ENCODE peak calls at places on chromosomes 13 and 19, in four cellular contexts. T, P, L and R are unnamed samples.

GRCh38 chr19:54123682-54124081 is 8.1 kb downstream of the PRPF31 start:
- DNase-seq in T (no peak), P (no peak), L (peak), R (no peak)

GRCh38 chr13:51794959-51795358 is 9.0 kb downstream of the DHRS12 start:
- DNase-seq in T (no peak), P (no peak), L (no peak), R (no peak)

GRCh38 chr19:18251587-18252369 is 22.5 kb downstream of the IQCN start:
- DNase-seq in T (peak), P (peak), L (peak), R (peak)

GRCh38 chr13:51585696-51586095 is 1.4 kb downstream of the WDFY2 start:
- DNase-seq in T (no peak), P (no peak), L (no peak), R (peak)

GRCh38 chr13:77305276-77305675 is 21.6 kb downstream of the MYCBP2 start:
- DNase-seq in T (no peak), P (no peak), L (no peak), R (no peak)

GRCh38 chr13:114140131-114140908 is 7.9 kb upstream of the RASA3 start:
- DNase-seq in T (no peak), P (peak), L (peak), R (no peak)

GRCh38 chr19:17933414-17934129 is 757 bp downstream of the CCDC124 start:
- DNase-seq in T (no peak), P (no peak), L (no peak), R (no peak)

GRCh38 chr13:73336789-73337188 is 278.0 kb downstream of the KLF5 start:
- DNase-seq in T (no peak), P (no peak), L (no peak), R (no peak)

GRCh38 chr19:41934849-41935374 is 6.7 kb upstream of the ERFL start:
- DNase-seq in T (peak), P (peak), L (peak), R (peak)

GRCh38 chr13:52033039-52033438 is 8.5 kb downstream of the UTP14C start:
- DNase-seq in T (no peak), P (no peak), L (no peak), R (no peak)

GRCh38 chr13:53068841-53069520 is 40.4 kb downstream of the OLFM4 start:
- DNase-seq in T (no peak), P (no peak), L (no peak), R (peak)

GRCh38 chr19:44808463-44809371 is at the start of gene BCAM:
- DNase-seq in T (peak), P (no peak), L (peak), R (peak)

GRCh38 chr19:58044886-58045285 is 11.1 kb downstream of the ZSCAN1 start:
- DNase-seq in T (no peak), P (no peak), L (no peak), R (no peak)

GRCh38 chr19:49700563-49700962 is 9.6 kb downstream of the CPT1C start:
- DNase-seq in T (no peak), P (no peak), L (no peak), R (no peak)

GRCh38 chr19:3834349-3835054 is 34.3 kb downstream of the ZFR2 start:
- DNase-seq in T (no peak), P (no peak), L (no peak), R (no peak)

GRCh38 chr19:16442386-16443276 is 29.1 kb downstream of the EPS15L1 start:
- DNase-seq in T (peak), P (no peak), L (peak), R (no peak)

GRCh38 chr13:45564108-45564507 is 51.4 kb downstream of the ERICH6B start:
- DNase-seq in T (no peak), P (no peak), L (no peak), R (no peak)

GRCh38 chr13:25432686-25433085 is 60.9 kb downstream of the ATP8A2 start:
- DNase-seq in T (no peak), P (no peak), L (no peak), R (no peak)

GRCh38 chr19:3407556-3408516 is 41.5 kb downstream of the NFIC start:
- DNase-seq in T (no peak), P (no peak), L (no peak), R (no peak)

GRCh38 chr13:109684836-109685602 is 101.4 kb downstream of the IRS2 start:
- DNase-seq in T (no peak), P (no peak), L (peak), R (no peak)

GRCh38 chr19:12788682-12789097 is 2.6 kb upstream of the JUNB start:
- DNase-seq in T (peak), P (no peak), L (peak), R (peak)

GRCh38 chr19:43506629-43507028 is 2.1 kb upstream of the PHLDB3 start:
- DNase-seq in T (no peak), P (no peak), L (no peak), R (no peak)

GRCh38 chr13:100753391-100753790 is 78.8 kb upstream of the TMTC4 start:
- DNase-seq in T (no peak), P (no peak), L (no peak), R (no peak)

GRCh38 chr19:18961767-18962423 is 20.9 kb upstream of the HOMER3 start:
- DNase-seq in T (no peak), P (no peak), L (no peak), R (no peak)

GRCh38 chr13:65600702-65601101 is 1629.4 kb downstream of the PCDH9 start:
- DNase-seq in T (no peak), P (no peak), L (no peak), R (peak)

GRCh38 chr13:97962887-97963286 is 9.4 kb downstream of the IPO5 start:
- DNase-seq in T (no peak), P (no peak), L (no peak), R (no peak)

GRCh38 chr13:25489238-25489637 is 117.5 kb downstream of the ATP8A2 start:
- DNase-seq in T (no peak), P (no peak), L (no peak), R (no peak)

GRCh38 chr13:112143753-112144615 is 77.0 kb downstream of the SOX1 start:
- DNase-seq in T (no peak), P (no peak), L (no peak), R (no peak)

GRCh38 chr19:9498183-9498902 is at the start of gene ZNF560:
- DNase-seq in T (no peak), P (no peak), L (no peak), R (no peak)

GRCh38 chr13:48819376-48819775 is 156.3 kb upstream of the FNDC3A start:
- DNase-seq in T (no peak), P (no peak), L (no peak), R (no peak)

GRCh38 chr13:32837973-32838940 is 178.0 kb upstream of the KL start:
- DNase-seq in T (no peak), P (no peak), L (no peak), R (no peak)

GRCh38 chr13:52383362-52383761 is 22.6 kb downstream of the THSD1 start:
- DNase-seq in T (no peak), P (no peak), L (no peak), R (no peak)

GRCh38 chr13:102131246-102131645 is 270.6 kb downstream of the FGF14 start:
- DNase-seq in T (no peak), P (no peak), L (no peak), R (no peak)

GRCh38 chr13:104920091-104920490 is 1615.4 kb downstream of the EFNB2 start:
- DNase-seq in T (no peak), P (no peak), L (no peak), R (no peak)

GRCh38 chr13:99086869-99087129 is 108.9 kb upstream of the DOCK9 start:
- DNase-seq in T (peak), P (peak), L (peak), R (peak)

GRCh38 chr19:46944123-46944718 is 75.4 kb upstream of the NPAS1 start:
- DNase-seq in T (no peak), P (no peak), L (no peak), R (peak)
- H3K27ac ChIP-seq in T (no peak), P (no peak), L (peak), R (peak)

DNA sequence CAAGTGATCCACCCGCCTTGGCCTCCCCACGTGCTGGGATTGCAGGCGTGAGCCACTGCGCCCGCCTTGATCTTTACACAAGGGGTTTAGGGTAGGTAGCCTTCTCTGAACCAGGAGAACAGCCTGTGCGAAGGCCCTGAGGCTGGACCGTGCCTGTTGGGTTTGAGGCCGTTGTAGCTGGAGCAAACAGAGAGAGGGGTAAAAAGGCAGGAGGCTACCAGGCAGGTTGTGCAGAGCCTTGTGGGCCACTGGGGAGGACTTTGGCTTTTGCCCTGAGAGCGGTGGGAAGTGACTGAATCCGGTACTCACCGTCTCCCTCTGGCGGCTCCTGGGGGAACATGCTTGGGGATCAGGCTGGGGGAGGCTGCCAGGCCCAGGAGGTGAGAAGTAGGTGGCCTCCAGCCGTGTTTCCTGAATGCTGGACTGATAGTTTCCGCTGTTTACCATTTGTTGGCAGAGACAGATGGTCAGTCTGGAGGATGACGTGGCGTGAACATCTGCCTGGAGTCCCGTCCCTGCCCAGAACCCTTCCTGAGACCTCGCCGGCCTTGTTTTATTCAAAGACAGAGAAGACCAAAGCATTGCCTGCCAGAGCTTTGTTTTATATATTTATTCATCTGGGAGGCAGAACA is 24.6 kb downstream of the SPC24 start:
- DNase-seq in T (peak), P (peak), L (peak), R (peak)
- H3K27ac ChIP-seq in T (peak), P (no peak), L (no peak), R (no peak)

GRCh38 chr19:5905072-5905778 is 553 bp downstream of the VMAC start:
- DNase-seq in T (no peak), P (no peak), L (no peak), R (no peak)
- H3K27ac ChIP-seq in T (peak), P (peak), L (peak), R (no peak)

DNA sequence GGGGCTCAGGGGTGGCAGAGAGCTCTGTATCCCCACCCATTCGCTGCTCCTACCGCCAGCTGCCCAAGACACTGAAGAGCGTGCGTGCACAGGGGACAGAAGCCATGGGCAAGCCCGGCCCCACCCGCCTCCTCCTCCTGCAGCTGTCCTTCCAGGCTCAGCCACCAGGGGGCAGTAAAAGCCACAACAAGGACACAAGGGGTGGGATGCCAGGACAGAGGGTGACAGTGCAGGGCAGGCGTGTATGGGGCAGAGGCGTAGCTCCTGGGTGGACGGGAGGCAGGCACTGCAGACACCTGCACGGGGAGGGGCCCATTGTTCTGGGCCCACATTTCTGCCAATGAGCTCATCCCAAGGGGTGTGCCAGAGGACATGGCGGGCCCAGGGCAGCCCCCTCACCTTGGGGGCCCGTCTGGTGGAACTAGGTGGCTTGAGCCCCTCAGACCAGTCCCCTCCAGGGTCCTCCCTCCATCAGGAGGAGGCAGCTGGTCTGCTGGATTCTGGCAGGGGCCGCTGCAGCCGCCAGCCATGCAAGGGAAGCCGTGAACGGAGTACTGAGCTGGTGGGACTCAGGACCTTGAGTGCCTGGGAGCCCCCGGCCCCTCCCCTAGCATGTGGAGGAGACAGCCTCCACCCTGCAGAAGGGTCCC is 61.2 kb downstream of the MLLT1 start:
- DNase-seq in T (peak), P (peak), L (peak), R (peak)
- H3K27ac ChIP-seq in T (peak), P (no peak), L (no peak), R (no peak)

GRCh38 chr19:38841787-38842438 is 7.9 kb downstream of the HNRNPL start:
- DNase-seq in T (no peak), P (no peak), L (no peak), R (no peak)

GRCh38 chr19:38842439-38843174 is 7.2 kb downstream of the HNRNPL start:
- DNase-seq in T (no peak), P (no peak), L (peak), R (no peak)

GRCh38 chr19:38839816-38840582 is 8.4 kb upstream of the ECH1 start:
- DNase-seq in T (no peak), P (no peak), L (no peak), R (no peak)

GRCh38 chr19:38840583-38840968 is 9.0 kb upstream of the ECH1 start:
- DNase-seq in T (no peak), P (no peak), L (no peak), R (peak)

GRCh38 chr19:38841180-38841766 is 8.5 kb downstream of the HNRNPL start:
- DNase-seq in T (no peak), P (no peak), L (no peak), R (no peak)
- H3K27ac ChIP-seq in T (no peak), P (no peak), L (peak), R (no peak)

DNA sequence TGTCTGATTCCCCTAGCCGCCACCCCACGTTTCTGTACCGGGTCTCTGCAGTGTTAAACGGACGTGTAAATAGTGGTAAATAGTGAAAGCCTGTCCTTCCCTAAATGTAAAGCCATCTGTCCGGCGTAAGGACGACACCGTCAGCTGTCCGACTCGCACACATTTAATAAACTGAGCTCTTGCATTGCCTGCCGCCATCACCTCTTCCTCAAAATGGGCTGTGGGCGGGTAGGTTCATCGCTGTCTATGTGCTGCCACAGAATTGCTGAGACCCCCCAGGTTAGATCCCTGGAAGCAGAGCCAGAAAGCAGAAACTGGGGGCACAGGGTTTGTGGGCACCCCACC is 6.0 kb downstream of the C19orf25 start:
- DNase-seq in T (no peak), P (no peak), L (no peak), R (no peak)
- H3K27ac ChIP-seq in T (no peak), P (no peak), L (no peak), R (no peak)